ENCODE peak calls at places on chromosomes 5 and 9, in nine cellular contexts. One of them, this sample, is unnamed.

GRCh38 chr9:83956288-83957028 is 23.6 kb downstream of the HNRNPK start:
- DNase-seq in tibial artery: peak
- DNase-seq in fibroblast of mammary gland: peak
- DNase-seq in thoracic aorta: peak
- DNase-seq in mammary epithelial cell: no peak
- DNase-seq in RWPE1: peak
- DNase-seq in pancreas: peak
- DNase-seq in heart left ventricle: peak
- DNase-seq in AG04450: no peak
- DNase-seq in this sample: peak

GRCh38 chr9:115276621-115277020 is 158.7 kb upstream of the TNC start:
- DNase-seq in heart left ventricle: no peak
- DNase-seq in RWPE1: no peak
- DNase-seq in pancreas: no peak
- DNase-seq in fibroblast of mammary gland: peak
- DNase-seq in thoracic aorta: no peak
- DNase-seq in tibial artery: no peak
- DNase-seq in AG04450: no peak
- DNase-seq in mammary epithelial cell: no peak
- DNase-seq in this sample: no peak

GRCh38 chr9:114207034-114207815 is 51.9 kb downstream of the COL27A1 start:
- DNase-seq in heart left ventricle: peak
- DNase-seq in pancreas: no peak
- DNase-seq in mammary epithelial cell: peak
- DNase-seq in tibial artery: peak
- DNase-seq in AG04450: no peak
- DNase-seq in RWPE1: no peak
- DNase-seq in fibroblast of mammary gland: peak
- DNase-seq in thoracic aorta: peak
- DNase-seq in this sample: no peak

GRCh38 chr9:120267929-120268328 is 312.0 kb downstream of the CDK5RAP2 start:
- DNase-seq in pancreas: no peak
- DNase-seq in AG04450: no peak
- DNase-seq in thoracic aorta: no peak
- DNase-seq in tibial artery: no peak
- DNase-seq in RWPE1: no peak
- DNase-seq in heart left ventricle: no peak
- DNase-seq in fibroblast of mammary gland: peak
- DNase-seq in mammary epithelial cell: no peak
- DNase-seq in this sample: no peak

GRCh38 chr5:177390363-177391300 is 6.4 kb downstream of the SLC34A1 start:
- DNase-seq in mammary epithelial cell: peak
- DNase-seq in thoracic aorta: no peak
- DNase-seq in pancreas: peak
- DNase-seq in AG04450: no peak
- DNase-seq in tibial artery: peak
- DNase-seq in fibroblast of mammary gland: peak
- DNase-seq in heart left ventricle: peak
- DNase-seq in RWPE1: peak
- DNase-seq in this sample: peak

GRCh38 chr5:120510098-120510634 is 46.1 kb downstream of the PRR16 start:
- DNase-seq in thoracic aorta: no peak
- DNase-seq in AG04450: no peak
- DNase-seq in tibial artery: no peak
- DNase-seq in fibroblast of mammary gland: no peak
- DNase-seq in pancreas: no peak
- DNase-seq in RWPE1: no peak
- DNase-seq in mammary epithelial cell: no peak
- DNase-seq in heart left ventricle: no peak
- DNase-seq in this sample: no peak

GRCh38 chr5:134073404-134073803 is 41.1 kb upstream of the TCF7 start:
- DNase-seq in tibial artery: no peak
- DNase-seq in heart left ventricle: no peak
- DNase-seq in AG04450: no peak
- DNase-seq in pancreas: no peak
- DNase-seq in mammary epithelial cell: no peak
- DNase-seq in thoracic aorta: no peak
- DNase-seq in fibroblast of mammary gland: peak
- DNase-seq in RWPE1: no peak
- DNase-seq in this sample: no peak

GRCh38 chr9:96025995-96026572 is 150.6 kb downstream of the ERCC6L2 start:
- DNase-seq in thoracic aorta: no peak
- DNase-seq in heart left ventricle: no peak
- DNase-seq in mammary epithelial cell: no peak
- DNase-seq in pancreas: peak
- DNase-seq in tibial artery: no peak
- DNase-seq in RWPE1: no peak
- DNase-seq in AG04450: no peak
- DNase-seq in fibroblast of mammary gland: no peak
- DNase-seq in this sample: no peak

GRCh38 chr9:134562146-134562753 is 79.4 kb upstream of the COL5A1 start:
- DNase-seq in tibial artery: peak
- DNase-seq in heart left ventricle: no peak
- DNase-seq in RWPE1: no peak
- DNase-seq in pancreas: no peak
- DNase-seq in mammary epithelial cell: no peak
- DNase-seq in thoracic aorta: no peak
- DNase-seq in fibroblast of mammary gland: no peak
- DNase-seq in AG04450: no peak
- DNase-seq in this sample: no peak

GRCh38 chr5:170293273-170293672 is 4.3 kb downstream of the LCP2 start:
- DNase-seq in tibial artery: peak
- DNase-seq in heart left ventricle: peak
- DNase-seq in thoracic aorta: no peak
- DNase-seq in fibroblast of mammary gland: no peak
- DNase-seq in pancreas: no peak
- DNase-seq in mammary epithelial cell: no peak
- DNase-seq in RWPE1: no peak
- DNase-seq in AG04450: no peak
- DNase-seq in this sample: no peak

GRCh38 chr9:134413890-134414731 is 87.9 kb downstream of the RXRA start:
- DNase-seq in RWPE1: peak
- DNase-seq in AG04450: peak
- DNase-seq in heart left ventricle: peak
- DNase-seq in mammary epithelial cell: peak
- DNase-seq in tibial artery: no peak
- DNase-seq in thoracic aorta: peak
- DNase-seq in fibroblast of mammary gland: peak
- DNase-seq in pancreas: no peak
- DNase-seq in this sample: no peak

GRCh38 chr9:114071197-114071795 is 6.8 kb downstream of the AMBP start:
- DNase-seq in pancreas: no peak
- DNase-seq in mammary epithelial cell: peak
- DNase-seq in thoracic aorta: no peak
- DNase-seq in fibroblast of mammary gland: no peak
- DNase-seq in AG04450: no peak
- DNase-seq in heart left ventricle: no peak
- DNase-seq in RWPE1: no peak
- DNase-seq in tibial artery: peak
- DNase-seq in this sample: no peak

GRCh38 chr9:129557192-129558036 is 63.5 kb downstream of the C9orf50 start:
- DNase-seq in fibroblast of mammary gland: no peak
- DNase-seq in tibial artery: no peak
- DNase-seq in RWPE1: no peak
- DNase-seq in pancreas: no peak
- DNase-seq in mammary epithelial cell: no peak
- DNase-seq in AG04450: no peak
- DNase-seq in thoracic aorta: no peak
- DNase-seq in heart left ventricle: peak
- DNase-seq in this sample: no peak

GRCh38 chr5:40828021-40828631 is 6.9 kb downstream of the RPL37 start:
- DNase-seq in pancreas: no peak
- DNase-seq in heart left ventricle: no peak
- DNase-seq in fibroblast of mammary gland: no peak
- DNase-seq in AG04450: no peak
- DNase-seq in RWPE1: no peak
- DNase-seq in thoracic aorta: no peak
- DNase-seq in mammary epithelial cell: no peak
- DNase-seq in tibial artery: no peak
- DNase-seq in this sample: no peak

GRCh38 chr5:80141147-80141671 is 106.1 kb downstream of the THBS4 start:
- DNase-seq in tibial artery: peak
- DNase-seq in RWPE1: no peak
- DNase-seq in AG04450: no peak
- DNase-seq in thoracic aorta: peak
- DNase-seq in pancreas: no peak
- DNase-seq in heart left ventricle: peak
- DNase-seq in mammary epithelial cell: no peak
- DNase-seq in fibroblast of mammary gland: peak
- DNase-seq in this sample: peak

GRCh38 chr9:7094052-7094451 is 336.3 kb downstream of the KDM4C start:
- DNase-seq in thoracic aorta: no peak
- DNase-seq in tibial artery: no peak
- DNase-seq in fibroblast of mammary gland: peak
- DNase-seq in RWPE1: peak
- DNase-seq in AG04450: no peak
- DNase-seq in heart left ventricle: no peak
- DNase-seq in mammary epithelial cell: peak
- DNase-seq in pancreas: no peak
- DNase-seq in this sample: no peak
- TF ChIP-seq CTCF in thoracic aorta: no peak
- TF ChIP-seq CTCF in tibial artery: no peak
- TF ChIP-seq CTCF in fibroblast of mammary gland: peak
- TF ChIP-seq CTCF in RWPE1: no peak
- TF ChIP-seq CTCF in AG04450: peak
- TF ChIP-seq CTCF in heart left ventricle: no peak
- TF ChIP-seq CTCF in mammary epithelial cell: peak
- TF ChIP-seq CTCF in pancreas: no peak
- TF ChIP-seq CTCF in this sample: no peak

GRCh38 chr9:137535120-137535428 is 15.1 kb downstream of the PNPLA7 start:
- DNase-seq in pancreas: no peak
- DNase-seq in AG04450: no peak
- DNase-seq in fibroblast of mammary gland: no peak
- DNase-seq in RWPE1: no peak
- DNase-seq in heart left ventricle: no peak
- DNase-seq in tibial artery: no peak
- DNase-seq in thoracic aorta: no peak
- DNase-seq in mammary epithelial cell: no peak
- DNase-seq in this sample: no peak

GRCh38 chr9:137534256-137535119 is 15.7 kb downstream of the PNPLA7 start:
- DNase-seq in pancreas: no peak
- DNase-seq in fibroblast of mammary gland: peak
- DNase-seq in RWPE1: peak
- DNase-seq in thoracic aorta: no peak
- DNase-seq in heart left ventricle: no peak
- DNase-seq in tibial artery: no peak
- DNase-seq in mammary epithelial cell: peak
- DNase-seq in AG04450: no peak
- DNase-seq in this sample: no peak

DNA sequence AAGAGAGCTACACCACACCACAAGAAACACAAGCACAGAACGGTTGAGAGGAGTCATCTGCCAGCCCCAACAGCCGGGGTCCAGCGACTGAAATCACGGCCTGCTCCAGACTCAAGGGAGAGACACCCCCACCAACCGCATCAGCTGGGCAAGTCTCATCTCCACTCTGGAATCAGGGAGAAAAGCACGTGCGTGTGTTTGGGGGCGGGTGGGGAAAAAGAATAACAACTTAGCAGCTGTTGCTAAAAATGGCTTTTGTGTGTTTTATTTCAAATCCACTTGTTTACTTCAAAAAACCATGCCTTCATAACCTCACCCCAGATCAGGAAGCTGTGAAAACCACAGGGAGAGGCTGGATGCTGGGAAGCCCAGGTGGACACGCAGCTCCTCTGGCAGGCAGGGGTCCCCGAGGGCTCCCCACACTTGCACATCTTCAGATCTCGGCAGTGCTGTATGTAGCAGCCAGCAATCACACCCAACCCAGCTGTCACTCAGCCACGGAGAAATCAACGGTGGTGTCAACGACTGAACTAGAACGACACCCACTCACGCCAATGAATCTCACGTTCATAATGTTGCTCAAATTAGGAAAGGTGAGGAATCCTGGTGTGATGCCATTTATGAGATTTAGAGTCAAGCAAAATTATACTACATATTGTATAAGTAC is 19.0 kb downstream of the PNPLA7 start:
- DNase-seq in mammary epithelial cell: no peak
- DNase-seq in thoracic aorta: no peak
- DNase-seq in heart left ventricle: no peak
- DNase-seq in fibroblast of mammary gland: no peak
- DNase-seq in RWPE1: no peak
- DNase-seq in AG04450: peak
- DNase-seq in pancreas: no peak
- DNase-seq in tibial artery: no peak
- DNase-seq in this sample: no peak
- TF ChIP-seq CTCF in mammary epithelial cell: no peak
- TF ChIP-seq CTCF in thoracic aorta: no peak
- TF ChIP-seq CTCF in heart left ventricle: no peak
- TF ChIP-seq CTCF in fibroblast of mammary gland: no peak
- TF ChIP-seq CTCF in RWPE1: no peak
- TF ChIP-seq CTCF in AG04450: no peak
- TF ChIP-seq CTCF in pancreas: no peak
- TF ChIP-seq CTCF in tibial artery: no peak
- TF ChIP-seq CTCF in this sample: no peak

GRCh38 chr9:109561137-109561536 is 63.0 kb upstream of the PTPN3 start:
- DNase-seq in thoracic aorta: no peak
- DNase-seq in fibroblast of mammary gland: no peak
- DNase-seq in tibial artery: no peak
- DNase-seq in heart left ventricle: no peak
- DNase-seq in AG04450: no peak
- DNase-seq in mammary epithelial cell: no peak
- DNase-seq in pancreas: no peak
- DNase-seq in RWPE1: no peak
- DNase-seq in this sample: no peak

GRCh38 chr9:109557481-109557880 is 59.4 kb upstream of the PTPN3 start:
- DNase-seq in tibial artery: no peak
- DNase-seq in fibroblast of mammary gland: no peak
- DNase-seq in RWPE1: no peak
- DNase-seq in thoracic aorta: no peak
- DNase-seq in heart left ventricle: no peak
- DNase-seq in AG04450: no peak
- DNase-seq in mammary epithelial cell: peak
- DNase-seq in pancreas: no peak
- DNase-seq in this sample: no peak

GRCh38 chr9:109556786-109557185 is 58.7 kb upstream of the PTPN3 start:
- DNase-seq in thoracic aorta: no peak
- DNase-seq in tibial artery: no peak
- DNase-seq in mammary epithelial cell: no peak
- DNase-seq in fibroblast of mammary gland: no peak
- DNase-seq in AG04450: no peak
- DNase-seq in heart left ventricle: no peak
- DNase-seq in pancreas: no peak
- DNase-seq in RWPE1: no peak
- DNase-seq in this sample: no peak

GRCh38 chr9:109558718-109559151 is 60.6 kb upstream of the PTPN3 start:
- DNase-seq in fibroblast of mammary gland: no peak
- DNase-seq in RWPE1: no peak
- DNase-seq in pancreas: no peak
- DNase-seq in heart left ventricle: no peak
- DNase-seq in tibial artery: no peak
- DNase-seq in AG04450: no peak
- DNase-seq in mammary epithelial cell: no peak
- DNase-seq in thoracic aorta: no peak
- DNase-seq in this sample: no peak

GRCh38 chr9:109560470-109561132 is 62.5 kb upstream of the PTPN3 start:
- DNase-seq in thoracic aorta: peak
- DNase-seq in tibial artery: no peak
- DNase-seq in AG04450: no peak
- DNase-seq in mammary epithelial cell: no peak
- DNase-seq in pancreas: no peak
- DNase-seq in fibroblast of mammary gland: no peak
- DNase-seq in RWPE1: no peak
- DNase-seq in heart left ventricle: no peak
- DNase-seq in this sample: no peak
- TF ChIP-seq CTCF in thoracic aorta: no peak
- TF ChIP-seq CTCF in tibial artery: no peak
- TF ChIP-seq CTCF in AG04450: peak
- TF ChIP-seq CTCF in mammary epithelial cell: peak
- TF ChIP-seq CTCF in pancreas: no peak
- TF ChIP-seq CTCF in fibroblast of mammary gland: no peak
- TF ChIP-seq CTCF in RWPE1: no peak
- TF ChIP-seq CTCF in heart left ventricle: no peak
- TF ChIP-seq CTCF in this sample: no peak

GRCh38 chr9:36637491-36638270 is 65.0 kb downstream of the MELK start:
- DNase-seq in mammary epithelial cell: no peak
- DNase-seq in heart left ventricle: no peak
- DNase-seq in RWPE1: no peak
- DNase-seq in tibial artery: no peak
- DNase-seq in AG04450: no peak
- DNase-seq in fibroblast of mammary gland: no peak
- DNase-seq in pancreas: no peak
- DNase-seq in thoracic aorta: no peak
- DNase-seq in this sample: no peak
- TF ChIP-seq CTCF in mammary epithelial cell: no peak
- TF ChIP-seq CTCF in heart left ventricle: no peak
- TF ChIP-seq CTCF in RWPE1: no peak
- TF ChIP-seq CTCF in tibial artery: no peak
- TF ChIP-seq CTCF in AG04450: no peak
- TF ChIP-seq CTCF in fibroblast of mammary gland: no peak
- TF ChIP-seq CTCF in pancreas: no peak
- TF ChIP-seq CTCF in thoracic aorta: no peak
- TF ChIP-seq CTCF in this sample: no peak